ENCODE peak calls at places on chromosomes 7 and 10, in eight cellular contexts. K, P, R, G, C, Q, Z and O are unnamed samples.

GRCh38 chr10:131438665-131439064 is 127.1 kb upstream of the TCERG1L start:
- DNase-seq in R (no peak), C (no peak), K (no peak), G (no peak), Q (no peak), P (no peak), Z (no peak), O (no peak)

GRCh38 chr7:390761-391410 is 100.9 kb downstream of the FOXL3 start:
- DNase-seq in Q (peak), K (no peak), R (no peak), P (no peak), G (peak), C (no peak), Z (no peak), O (no peak)

GRCh38 chr10:97319671-97320479 is 804 bp downstream of the FRAT1 start:
- DNase-seq in Q (peak), G (peak), K (peak), P (peak), C (peak), Z (peak), R (no peak), O (peak)

GRCh38 chr7:33062023-33062781 is at the start of gene NT5C3A:
- DNase-seq in G (no peak), K (no peak), Q (no peak), P (peak), R (no peak), Z (peak), C (peak), O (no peak)

GRCh38 chr10:91593366-91593765 is 39.5 kb downstream of the PPP1R3C start:
- DNase-seq in K (no peak), C (no peak), Q (no peak), G (no peak), P (no peak), R (no peak), Z (no peak), O (no peak)

GRCh38 chr7:79051915-79052314 is 401.6 kb downstream of the MAGI2 start:
- DNase-seq in Q (no peak), K (no peak), R (no peak), C (no peak), Z (no peak), P (peak), G (no peak), O (no peak)

GRCh38 chr7:23020742-23021401 is 6.9 kb upstream of the HYCC1 start:
- DNase-seq in K (peak), R (peak), Z (peak), G (no peak), C (no peak), P (peak), Q (peak), O (no peak)

GRCh38 chr10:19111501-19112267 is 63.1 kb downstream of the MALRD1 start:
- DNase-seq in K (no peak), Z (no peak), Q (no peak), C (no peak), G (no peak), R (no peak), P (no peak), O (no peak)

GRCh38 chr7:585229-585711 is 65.6 kb upstream of the PDGFA start:
- DNase-seq in P (no peak), Z (no peak), C (no peak), Q (no peak), R (no peak), K (no peak), G (no peak), O (no peak)

GRCh38 chr7:64996305-64996704 is 5.5 kb upstream of the ZNF117 start:
- DNase-seq in Z (no peak), K (no peak), G (no peak), R (no peak), Q (no peak), P (no peak), C (no peak), O (no peak)

GRCh38 chr7:69596056-69596455 is 2.2 kb upstream of the AUTS2 start:
- DNase-seq in R (no peak), C (no peak), Q (no peak), G (no peak), P (no peak), K (no peak), Z (no peak), O (no peak)

GRCh38 chr7:85184599-85185354 is 2.1 kb downstream of the SEMA3D start:
- DNase-seq in C (peak), G (peak), K (no peak), Z (no peak), R (no peak), Q (peak), P (peak), O (peak)

GRCh38 chr10:88157981-88158465 is 294.6 kb downstream of the PTEN start:
- DNase-seq in K (peak), P (peak), C (no peak), R (no peak), Z (peak), Q (no peak), G (no peak), O (no peak)

GRCh38 chr7:99558306-99559275 is at the start of gene ZNF655:
- DNase-seq in C (peak), P (peak), R (peak), G (peak), Q (peak), Z (peak), K (peak), O (peak)

GRCh38 chr7:151007469-151007898 is 16.7 kb downstream of the NOS3 start:
- DNase-seq in G (no peak), C (peak), R (no peak), K (no peak), Q (no peak), P (no peak), Z (peak), O (no peak)

GRCh38 chr7:44322631-44323363 is 2.6 kb downstream of the CAMK2B start:
- DNase-seq in P (no peak), G (no peak), R (no peak), Z (no peak), K (no peak), C (no peak), Q (peak), O (no peak)

GRCh38 chr7:13989138-13989943 is at the start of gene ETV1:
- DNase-seq in K (peak), R (no peak), C (peak), P (peak), G (no peak), Z (peak), Q (peak), O (peak)

GRCh38 chr7:65269150-65269856 is 104.4 kb upstream of the ZNF92 start:
- DNase-seq in Z (peak), R (peak), P (peak), G (peak), C (peak), K (peak), Q (no peak), O (peak)

GRCh38 chr10:132449051-132449825 is 52.2 kb downstream of the PWWP2B start:
- DNase-seq in C (peak), Z (no peak), P (no peak), Q (peak), R (no peak), K (peak), G (no peak), O (no peak)

GRCh38 chr10:130737622-130738021 is 573.9 kb downstream of the TCERG1L start:
- DNase-seq in R (no peak), P (peak), C (no peak), G (no peak), K (no peak), Q (peak), Z (no peak), O (peak)

GRCh38 chr7:82789883-82790609 is 346.5 kb upstream of the CACNA2D1 start:
- DNase-seq in Q (no peak), R (no peak), Z (no peak), P (no peak), C (no peak), K (no peak), G (no peak), O (no peak)

GRCh38 chr7:104123786-104124185 is 84.0 kb downstream of the ORC5 start:
- DNase-seq in Q (no peak), P (peak), R (no peak), Z (no peak), G (no peak), K (peak), C (no peak), O (no peak)

GRCh38 chr10:59648711-59649201 is 60.9 kb downstream of the SLC16A9 start:
- DNase-seq in Z (no peak), K (peak), C (no peak), P (no peak), Q (no peak), R (no peak), G (no peak), O (no peak)

GRCh38 chr10:86137561-86137960 is 229.0 kb downstream of the GRID1 start:
- DNase-seq in C (no peak), P (no peak), G (no peak), Z (no peak), Q (no peak), K (no peak), R (no peak), O (no peak)

GRCh38 chr10:86135191-86135590 is 231.4 kb downstream of the GRID1 start:
- DNase-seq in C (no peak), R (no peak), Z (no peak), K (no peak), Q (no peak), G (no peak), P (no peak), O (no peak)

GRCh38 chr10:86141896-86142295 is 224.7 kb downstream of the GRID1 start:
- DNase-seq in P (no peak), R (no peak), Z (no peak), K (no peak), G (no peak), Q (no peak), C (no peak), O (no peak)

GRCh38 chr10:86138551-86139065 is 228.0 kb downstream of the GRID1 start:
- DNase-seq in P (no peak), Z (no peak), K (no peak), C (no peak), Q (no peak), G (no peak), R (no peak), O (no peak)

DNA sequence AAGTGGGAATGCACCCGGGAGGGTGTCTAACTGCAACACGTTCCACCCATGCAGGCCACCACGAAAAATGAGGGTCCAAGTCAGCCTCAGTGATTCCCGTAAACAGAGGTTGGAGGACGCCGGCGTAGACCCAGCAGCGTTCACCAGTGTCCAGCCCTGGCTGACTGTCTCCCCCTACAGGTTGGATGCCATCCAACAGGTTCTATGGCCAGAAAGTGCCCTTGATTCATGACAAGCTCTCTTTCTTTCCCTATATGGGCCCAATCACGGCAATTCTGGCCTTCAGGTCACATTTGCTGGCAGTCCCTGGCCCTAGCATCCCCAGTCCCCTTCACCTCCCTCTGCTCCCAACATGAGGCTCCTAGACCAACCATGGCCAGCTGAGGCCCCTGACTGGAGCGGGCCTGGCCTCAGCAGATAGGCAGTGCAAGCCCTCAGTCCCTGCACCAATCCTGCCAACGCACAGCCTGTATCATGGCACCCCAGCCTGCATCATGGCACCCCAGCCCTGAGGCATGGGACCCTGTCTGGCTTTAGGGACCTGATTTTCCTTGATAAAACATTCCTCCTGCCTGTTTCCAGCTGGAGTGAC is 227.4 kb downstream of the GRID1 start:
- DNase-seq in P (no peak), G (no peak), Z (no peak), Q (no peak), R (peak), K (no peak), C (peak), O (peak)
- TF ChIP-seq CTCF in P (no peak), G (peak), Z (no peak), Q (peak), R (peak), K (peak), C (peak), O (peak)

GRCh38 chr7:30743371-30744074 is 8.4 kb upstream of the INMT start:
- DNase-seq in C (peak), G (no peak), Z (no peak), K (peak), R (no peak), Q (no peak), P (peak), O (no peak)
- TF ChIP-seq CTCF in C (peak), G (no peak), Z (no peak), K (peak), R (peak), Q (peak), P (peak), O (no peak)

GRCh38 chr10:102101152-102101551 is 19.0 kb downstream of the LDB1 start:
- DNase-seq in Q (no peak), R (peak), G (no peak), Z (no peak), C (no peak), K (no peak), P (no peak), O (no peak)
- TF ChIP-seq CTCF in Q (no peak), R (peak), G (no peak), Z (no peak), C (peak), K (peak), P (peak), O (no peak)

GRCh38 chr7:6106140-6106904 is 75.1 kb downstream of the ANKRD61 start:
- DNase-seq in R (peak), Q (no peak), Z (peak), P (peak), C (no peak), G (no peak), K (peak), O (no peak)
- TF ChIP-seq CTCF in R (peak), Q (peak), Z (peak), P (peak), C (peak), G (peak), K (peak), O (no peak)

GRCh38 chr7:153090757-153091156 is 331.2 kb downstream of the ACTR3B start:
- DNase-seq in G (no peak), P (no peak), K (no peak), C (no peak), Q (no peak), R (no peak), Z (no peak), O (no peak)
- TF ChIP-seq CTCF in G (no peak), P (no peak), K (no peak), C (peak), Q (no peak), R (peak), Z (no peak), O (no peak)